ENCODE peak calls at places on chromosomes 3 and 15, in seven cellular contexts. One of them, this sample, is unnamed.

GRCh38 chr3:30004481-30004880 is 601.9 kb upstream of the TGFBR2 start:
- DNase-seq in A549: no peak
- DNase-seq in testis: no peak
- DNase-seq in stomach: no peak
- DNase-seq in WERI-Rb-1: no peak
- DNase-seq in body of pancreas: no peak
- DNase-seq in breast epithelium: no peak
- DNase-seq in this sample: no peak

GRCh38 chr15:92059036-92059970 is 205.8 kb downstream of the SLCO3A1 start:
- DNase-seq in A549: no peak
- DNase-seq in testis: no peak
- DNase-seq in stomach: no peak
- DNase-seq in WERI-Rb-1: no peak
- DNase-seq in body of pancreas: no peak
- DNase-seq in breast epithelium: no peak
- DNase-seq in this sample: no peak

GRCh38 chr3:108548886-108549285 is 38.5 kb upstream of the MYH15 start:
- DNase-seq in A549: no peak
- DNase-seq in testis: no peak
- DNase-seq in stomach: no peak
- DNase-seq in WERI-Rb-1: no peak
- DNase-seq in body of pancreas: no peak
- DNase-seq in breast epithelium: no peak
- DNase-seq in this sample: no peak

GRCh38 chr3:104032283-104032682 is 1334.4 kb upstream of the ALCAM start:
- DNase-seq in A549: no peak
- DNase-seq in testis: no peak
- DNase-seq in stomach: no peak
- DNase-seq in WERI-Rb-1: no peak
- DNase-seq in body of pancreas: no peak
- DNase-seq in breast epithelium: no peak
- DNase-seq in this sample: no peak

GRCh38 chr3:184717608-184717995 is 5.7 kb upstream of the MAGEF1 start:
- DNase-seq in A549: no peak
- DNase-seq in testis: no peak
- DNase-seq in stomach: no peak
- DNase-seq in WERI-Rb-1: no peak
- DNase-seq in body of pancreas: no peak
- DNase-seq in breast epithelium: no peak
- DNase-seq in this sample: no peak

GRCh38 chr3:131338948-131339640 is 42.5 kb upstream of the NUDT16 start:
- DNase-seq in A549: no peak
- DNase-seq in testis: no peak
- DNase-seq in stomach: no peak
- DNase-seq in WERI-Rb-1: no peak
- DNase-seq in body of pancreas: no peak
- DNase-seq in breast epithelium: no peak
- DNase-seq in this sample: no peak

GRCh38 chr15:28921925-28922711 is 36.3 kb downstream of the APBA2 start:
- DNase-seq in A549: no peak
- DNase-seq in testis: no peak
- DNase-seq in stomach: no peak
- DNase-seq in WERI-Rb-1: no peak
- DNase-seq in body of pancreas: no peak
- DNase-seq in breast epithelium: no peak
- DNase-seq in this sample: no peak

GRCh38 chr15:36831125-36831914 is 251.9 kb downstream of the CDIN1 start:
- DNase-seq in A549: no peak
- DNase-seq in testis: no peak
- DNase-seq in stomach: no peak
- DNase-seq in WERI-Rb-1: no peak
- DNase-seq in body of pancreas: no peak
- DNase-seq in breast epithelium: no peak
- DNase-seq in this sample: no peak

GRCh38 chr15:62732078-62732477 is 310.5 kb upstream of the TPM1 start:
- DNase-seq in A549: no peak
- DNase-seq in testis: no peak
- DNase-seq in stomach: no peak
- DNase-seq in WERI-Rb-1: no peak
- DNase-seq in body of pancreas: no peak
- DNase-seq in breast epithelium: no peak
- DNase-seq in this sample: no peak

GRCh38 chr3:15387171-15387581 is 40.2 kb downstream of the METTL6 start:
- DNase-seq in A549: no peak
- DNase-seq in testis: peak
- DNase-seq in stomach: no peak
- DNase-seq in WERI-Rb-1: no peak
- DNase-seq in body of pancreas: no peak
- DNase-seq in breast epithelium: no peak
- DNase-seq in this sample: peak

GRCh38 chr15:50883903-50884302 is 24.6 kb upstream of the AP4E1 start:
- DNase-seq in A549: peak
- DNase-seq in testis: no peak
- DNase-seq in stomach: no peak
- DNase-seq in WERI-Rb-1: no peak
- DNase-seq in body of pancreas: peak
- DNase-seq in breast epithelium: no peak
- DNase-seq in this sample: no peak

GRCh38 chr15:67156834-67157233 is 91.4 kb downstream of the SMAD3 start:
- DNase-seq in A549: no peak
- DNase-seq in testis: no peak
- DNase-seq in stomach: no peak
- DNase-seq in WERI-Rb-1: no peak
- DNase-seq in body of pancreas: no peak
- DNase-seq in breast epithelium: no peak
- DNase-seq in this sample: no peak

GRCh38 chr3:140180603-140181002 is 245.6 kb downstream of the CLSTN2 start:
- DNase-seq in A549: no peak
- DNase-seq in testis: no peak
- DNase-seq in stomach: no peak
- DNase-seq in WERI-Rb-1: no peak
- DNase-seq in body of pancreas: no peak
- DNase-seq in breast epithelium: no peak
- DNase-seq in this sample: no peak

GRCh38 chr15:81280696-81281095 is 43.2 kb downstream of the STARD5 start:
- DNase-seq in A549: no peak
- DNase-seq in testis: no peak
- DNase-seq in stomach: no peak
- DNase-seq in WERI-Rb-1: no peak
- DNase-seq in body of pancreas: no peak
- DNase-seq in breast epithelium: no peak
- DNase-seq in this sample: no peak

GRCh38 chr15:75063338-75063737 is 39.9 kb downstream of the PPCDC start:
- DNase-seq in A549: no peak
- DNase-seq in testis: peak
- DNase-seq in stomach: no peak
- DNase-seq in WERI-Rb-1: no peak
- DNase-seq in body of pancreas: no peak
- DNase-seq in breast epithelium: no peak
- DNase-seq in this sample: no peak

GRCh38 chr3:177758131-177758530 is 560.8 kb upstream of the TBL1XR1 start:
- DNase-seq in A549: no peak
- DNase-seq in testis: no peak
- DNase-seq in stomach: no peak
- DNase-seq in WERI-Rb-1: no peak
- DNase-seq in body of pancreas: no peak
- DNase-seq in breast epithelium: no peak
- DNase-seq in this sample: no peak

GRCh38 chr3:43792904-43793303 is 102.2 kb downstream of the ABHD5 start:
- DNase-seq in A549: no peak
- DNase-seq in testis: no peak
- DNase-seq in stomach: no peak
- DNase-seq in WERI-Rb-1: no peak
- DNase-seq in body of pancreas: peak
- DNase-seq in breast epithelium: no peak
- DNase-seq in this sample: no peak

GRCh38 chr3:63937661-63938651 is 25.8 kb upstream of the SCAANT1 start:
- DNase-seq in A549: no peak
- DNase-seq in testis: no peak
- DNase-seq in stomach: peak
- DNase-seq in WERI-Rb-1: no peak
- DNase-seq in body of pancreas: no peak
- DNase-seq in breast epithelium: no peak
- DNase-seq in this sample: no peak

GRCh38 chr3:138542977-138543376 is 51.1 kb downstream of the CEP70 start:
- DNase-seq in A549: no peak
- DNase-seq in testis: no peak
- DNase-seq in stomach: no peak
- DNase-seq in WERI-Rb-1: no peak
- DNase-seq in body of pancreas: no peak
- DNase-seq in breast epithelium: no peak
- DNase-seq in this sample: no peak

GRCh38 chr3:173552526-173552925 is 155.0 kb downstream of the NLGN1 start:
- DNase-seq in A549: no peak
- DNase-seq in testis: no peak
- DNase-seq in stomach: no peak
- DNase-seq in WERI-Rb-1: no peak
- DNase-seq in body of pancreas: no peak
- DNase-seq in breast epithelium: no peak
- DNase-seq in this sample: no peak

GRCh38 chr3:122081543-122081942 is 26.4 kb downstream of the CD86 start:
- DNase-seq in A549: no peak
- DNase-seq in testis: no peak
- DNase-seq in stomach: no peak
- DNase-seq in WERI-Rb-1: no peak
- DNase-seq in body of pancreas: no peak
- DNase-seq in breast epithelium: no peak
- DNase-seq in this sample: no peak

DNA sequence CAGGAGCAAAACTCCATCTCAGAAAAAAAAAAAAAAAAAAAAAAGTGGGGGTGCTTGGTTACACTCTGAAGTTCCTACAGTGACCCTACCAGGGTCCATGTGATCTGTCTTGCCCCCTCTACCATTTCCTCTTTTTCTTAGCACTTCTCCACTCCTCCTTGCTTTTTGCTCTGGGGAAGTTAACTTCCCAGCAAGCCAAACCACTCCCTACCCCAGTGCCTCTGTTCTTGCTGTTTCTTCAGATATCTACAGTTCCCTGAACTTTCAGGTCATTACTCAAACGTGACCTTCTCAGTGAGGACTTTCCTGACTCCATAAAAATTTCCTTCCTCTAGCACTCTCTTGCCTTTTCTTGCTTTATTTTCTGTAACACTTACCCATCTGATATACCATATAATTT is 61.1 kb upstream of the GCNT3 start:
- DNase-seq in A549: no peak
- DNase-seq in testis: no peak
- DNase-seq in stomach: no peak
- DNase-seq in WERI-Rb-1: no peak
- DNase-seq in body of pancreas: peak
- DNase-seq in breast epithelium: no peak
- DNase-seq in this sample: no peak
- H3K27ac ChIP-seq in A549: no peak
- H3K27ac ChIP-seq in testis: no peak
- H3K27ac ChIP-seq in stomach: no peak
- H3K27ac ChIP-seq in WERI-Rb-1: no peak
- H3K27ac ChIP-seq in body of pancreas: no peak
- H3K27ac ChIP-seq in breast epithelium: no peak
- H3K27ac ChIP-seq in this sample: no peak

GRCh38 chr3:46695962-46696922 is 2.8 kb upstream of the ALS2CL start:
- DNase-seq in A549: no peak
- DNase-seq in testis: peak
- DNase-seq in stomach: no peak
- DNase-seq in WERI-Rb-1: no peak
- DNase-seq in body of pancreas: peak
- DNase-seq in breast epithelium: no peak
- DNase-seq in this sample: peak
- H3K27ac ChIP-seq in A549: no peak
- H3K27ac ChIP-seq in testis: peak
- H3K27ac ChIP-seq in stomach: peak
- H3K27ac ChIP-seq in WERI-Rb-1: no peak
- H3K27ac ChIP-seq in body of pancreas: peak
- H3K27ac ChIP-seq in breast epithelium: peak
- H3K27ac ChIP-seq in this sample: peak

GRCh38 chr3:5057217-5057616 is 64.9 kb upstream of the ARL8B start:
- DNase-seq in A549: no peak
- DNase-seq in testis: no peak
- DNase-seq in stomach: no peak
- DNase-seq in WERI-Rb-1: no peak
- DNase-seq in body of pancreas: no peak
- DNase-seq in breast epithelium: no peak
- DNase-seq in this sample: peak

GRCh38 chr3:5057857-5058324 is 64.2 kb upstream of the ARL8B start:
- DNase-seq in A549: peak
- DNase-seq in testis: peak
- DNase-seq in stomach: peak
- DNase-seq in WERI-Rb-1: peak
- DNase-seq in body of pancreas: peak
- DNase-seq in breast epithelium: peak
- DNase-seq in this sample: peak

GRCh38 chr3:5056005-5056391 is 66.1 kb upstream of the ARL8B start:
- DNase-seq in A549: no peak
- DNase-seq in testis: no peak
- DNase-seq in stomach: no peak
- DNase-seq in WERI-Rb-1: no peak
- DNase-seq in body of pancreas: no peak
- DNase-seq in breast epithelium: no peak
- DNase-seq in this sample: no peak

GRCh38 chr3:5061218-5061569 is 60.9 kb upstream of the ARL8B start:
- DNase-seq in A549: no peak
- DNase-seq in testis: no peak
- DNase-seq in stomach: no peak
- DNase-seq in WERI-Rb-1: no peak
- DNase-seq in body of pancreas: no peak
- DNase-seq in breast epithelium: no peak
- DNase-seq in this sample: no peak

DNA sequence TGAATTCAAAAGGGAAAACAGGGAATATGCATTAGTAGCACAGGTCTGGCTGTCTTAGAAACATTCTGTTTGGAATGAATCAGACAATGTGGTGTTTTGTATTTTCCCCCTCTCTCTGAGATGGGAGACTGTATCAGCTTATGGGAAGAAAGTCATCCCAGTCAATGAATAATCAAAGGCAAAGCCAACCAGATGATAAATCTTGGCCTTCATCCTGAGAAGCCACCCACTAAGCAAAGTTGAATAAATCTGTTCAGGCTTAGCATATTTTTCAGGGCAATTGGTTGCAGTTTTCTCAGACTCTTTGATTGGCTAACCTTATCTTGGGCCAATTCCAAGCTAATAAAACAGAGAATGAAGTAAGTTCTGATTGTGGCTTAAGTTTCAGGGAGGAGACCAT is 63.6 kb upstream of the ARL8B start:
- DNase-seq in A549: peak
- DNase-seq in testis: no peak
- DNase-seq in stomach: no peak
- DNase-seq in WERI-Rb-1: no peak
- DNase-seq in body of pancreas: no peak
- DNase-seq in breast epithelium: no peak
- DNase-seq in this sample: no peak
- H3K27ac ChIP-seq in A549: peak
- H3K27ac ChIP-seq in testis: no peak
- H3K27ac ChIP-seq in stomach: no peak
- H3K27ac ChIP-seq in WERI-Rb-1: no peak
- H3K27ac ChIP-seq in body of pancreas: no peak
- H3K27ac ChIP-seq in breast epithelium: peak
- H3K27ac ChIP-seq in this sample: no peak

DNA sequence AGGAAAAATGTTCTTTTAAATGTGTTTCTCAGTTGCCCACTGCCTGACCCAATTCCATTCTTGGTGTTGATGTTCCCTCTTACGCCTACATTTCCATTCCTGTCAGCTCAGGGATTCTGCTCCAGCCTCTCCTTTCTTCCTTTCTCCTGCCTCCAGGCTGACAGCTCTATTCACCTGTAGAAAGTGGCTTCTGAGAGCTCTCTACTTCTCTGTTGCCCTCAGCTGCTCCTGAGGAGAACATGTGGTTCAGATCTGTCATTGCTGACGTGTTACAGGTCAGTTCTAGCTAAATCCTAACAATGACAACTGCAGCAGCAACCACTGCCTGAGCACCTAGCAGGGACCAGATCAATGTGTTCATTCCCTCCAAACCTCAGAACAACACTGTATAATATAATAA is 144.9 kb upstream of the PLAAT1 start:
- DNase-seq in A549: no peak
- DNase-seq in testis: no peak
- DNase-seq in stomach: no peak
- DNase-seq in WERI-Rb-1: no peak
- DNase-seq in body of pancreas: no peak
- DNase-seq in breast epithelium: no peak
- DNase-seq in this sample: no peak
- H3K27ac ChIP-seq in A549: no peak
- H3K27ac ChIP-seq in testis: no peak
- H3K27ac ChIP-seq in stomach: no peak
- H3K27ac ChIP-seq in WERI-Rb-1: no peak
- H3K27ac ChIP-seq in body of pancreas: no peak
- H3K27ac ChIP-seq in breast epithelium: no peak
- H3K27ac ChIP-seq in this sample: no peak

This sample was measured in adrenal gland.